ENCODE peak calls at places on chromosome 20, in four cellular contexts. U is left ventricle myocardium inferior; P is naive thymus-derived CD4-positive, alpha-beta T cell; M is IMR-90. W is an unnamed sample.

GRCh38 chr20:13458860-13459451 is 179.8 kb downstream of the TASP1 start:
- DNase-seq in U (no peak), P (no peak), M (peak; percentile 41), W (no peak)

GRCh38 chr20:1272368-1273155 is 6.5 kb downstream of the SNPH start:
- DNase-seq in U (no peak), M (no peak), P (no peak), W (no peak)

GRCh38 chr20:20549699-20550098 is 162.7 kb downstream of the RALGAPA2 start:
- DNase-seq in M (peak; percentile 73), U (no peak), P (no peak), W (no peak)

GRCh38 chr20:52493177-52493711 is 301.7 kb upstream of the ZFP64 start:
- DNase-seq in U (no peak), M (peak; percentile 36), P (no peak), W (no peak)

GRCh38 chr20:478949-479429 is 16.7 kb upstream of the TBC1D20 start:
- DNase-seq in M (peak; percentile 77), U (no peak), P (peak; percentile 71), W (no peak)

GRCh38 chr20:34977365-34978091 is 21.9 kb downstream of the MYH7B start:
- DNase-seq in P (no peak), M (no peak), U (peak; percentile 80), W (no peak)

GRCh38 chr20:6632187-6632586 is 135.3 kb upstream of the BMP2 start:
- DNase-seq in P (no peak), U (peak; percentile 27), M (no peak), W (no peak)

GRCh38 chr20:52896348-52896747 is 75.8 kb upstream of the TSHZ2 start:
- DNase-seq in P (peak; percentile 4), U (no peak), M (no peak), W (no peak)

GRCh38 chr20:14332796-14333345 is 4.5 kb downstream of the FLRT3 start:
- DNase-seq in M (no peak), P (no peak), U (no peak), W (no peak)

GRCh38 chr20:44866703-44867335 is 18.7 kb upstream of the YWHAB start:
- DNase-seq in M (no peak), P (no peak), U (no peak), W (no peak)
- H3K27ac ChIP-seq in M (no peak overlapping the region), P (no peak overlapping the region), U (no peak overlapping the region), W (no peak overlapping the region)

DNA sequence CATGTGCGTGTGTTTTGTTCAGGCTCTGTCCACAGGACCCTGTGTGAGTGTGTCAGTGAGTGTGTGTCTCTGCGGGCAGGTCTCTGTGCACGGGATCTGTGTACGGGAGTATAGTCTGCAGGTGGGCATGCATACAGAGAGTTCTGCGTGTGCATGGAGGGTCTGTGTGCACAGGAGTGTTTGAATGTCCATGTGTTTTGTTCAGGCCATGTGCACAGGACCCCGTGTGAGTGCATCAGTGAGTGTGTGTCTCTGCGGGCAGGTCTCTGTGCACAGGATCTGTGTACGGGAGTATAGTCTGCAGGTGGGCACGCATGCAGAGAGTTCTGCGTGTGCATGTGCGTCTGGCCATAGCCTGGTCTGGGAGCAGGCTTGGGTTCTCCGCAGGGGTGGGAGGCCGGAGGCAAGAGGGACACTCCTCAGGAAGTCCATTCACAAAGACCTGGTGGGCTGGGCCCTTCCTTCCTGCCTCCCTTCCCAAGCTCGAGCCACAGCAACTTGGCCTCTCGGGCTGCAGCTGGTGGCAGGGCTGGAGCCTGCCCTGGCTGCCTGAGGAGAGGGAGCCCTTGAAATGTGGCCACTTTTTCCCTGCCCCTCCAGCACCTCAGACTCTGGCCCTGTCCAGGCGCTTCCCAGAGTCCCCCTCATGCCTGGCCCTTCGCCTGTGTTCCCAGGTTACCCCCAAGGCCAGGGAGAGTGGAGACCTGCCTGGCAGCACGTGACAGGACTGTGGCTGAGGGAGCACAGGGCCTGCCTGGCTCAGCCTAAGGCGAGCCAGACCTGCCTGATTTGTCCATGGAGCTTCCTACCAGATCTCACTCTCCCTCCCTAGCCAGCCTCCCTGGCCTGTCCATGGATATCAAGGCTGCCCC is 6.8 kb downstream of the HSPA12B start:
- DNase-seq in M (no peak), U (peak; percentile 61), P (no peak), W (no peak)
- H3K27ac ChIP-seq in M (no peak overlapping the region), U (peak overlapping the region; percentile 95), P (no peak overlapping the region), W (no peak overlapping the region)

GRCh38 chr20:38840894-38841470 is 35.5 kb downstream of the PPP1R16B start:
- DNase-seq in U (no peak), M (no peak), P (no peak), W (no peak)
- H3K27ac ChIP-seq in U (no peak overlapping the region), M (no peak overlapping the region), P (no peak overlapping the region), W (peak overlapping the region; percentile 82)

GRCh38 chr20:57306747-57307146 is 22.9 kb upstream of the SPO11 start:
- DNase-seq in P (no peak), M (no peak), U (no peak), W (no peak)

GRCh38 chr20:57310821-57311514 is 18.6 kb upstream of the SPO11 start:
- DNase-seq in P (no peak), M (no peak), U (no peak), W (no peak)

GRCh38 chr20:57312138-57312537 is 17.5 kb upstream of the SPO11 start:
- DNase-seq in U (no peak), P (no peak), M (no peak), W (no peak)

GRCh38 chr20:57309544-57310115 is 20.0 kb upstream of the SPO11 start:
- DNase-seq in M (no peak), U (no peak), P (no peak), W (no peak)

GRCh38 chr20:57308451-57309410 is 20.9 kb upstream of the SPO11 start:
- DNase-seq in U (no peak), M (no peak), P (no peak), W (no peak)
- H3K27ac ChIP-seq in U (no peak overlapping the region), M (no peak overlapping the region), P (no peak overlapping the region), W (no peak overlapping the region)

GRCh38 chr20:48761023-48761785 is 66.6 kb downstream of the PREX1 start:
- DNase-seq in U (peak; percentile 39), M (no peak), P (peak; percentile 24), W (peak; percentile 19)
- H3K27ac ChIP-seq in U (peak overlapping the region; percentile 84), M (no peak overlapping the region), P (peak overlapping the region; percentile 57), W (peak overlapping the region; percentile 82)

GRCh38 chr20:41619360-41620115 is 1.4 kb upstream of the CHD6 start:
- DNase-seq in P (no peak), U (no peak), M (peak; percentile 28), W (no peak)
- H3K27ac ChIP-seq in P (peak overlapping the region; percentile 67), U (peak overlapping the region; percentile 93), M (no peak overlapping the region), W (no peak overlapping the region)

GRCh38 chr20:28562510-28562898 is 2695.0 kb upstream of the DEFB115 start:
- DNase-seq in P (no peak), U (no peak), M (peak; percentile 89), W (no peak)
- H3K27ac ChIP-seq in P (no peak overlapping the region), U (no peak overlapping the region), M (peak overlapping the region; percentile 63), W (no peak overlapping the region)

GRCh38 chr20:62666736-62667529 is 24.6 kb downstream of the SLCO4A1 start:
- DNase-seq in U (peak; percentile 50), P (no peak), M (peak; percentile 20), W (no peak)
- H3K27ac ChIP-seq in U (peak overlapping the region; percentile 50), P (no peak overlapping the region), M (no peak overlapping the region), W (no peak overlapping the region)

GRCh38 chr20:19048898-19049889 is 163.2 kb upstream of the SLC24A3 start:
- DNase-seq in U (peak; percentile 38), M (no peak), P (no peak), W (no peak)
- H3K27ac ChIP-seq in U (peak overlapping the region; percentile 74), M (no peak overlapping the region), P (no peak overlapping the region), W (no peak overlapping the region)

GRCh38 chr20:41774291-41774690 is 156.1 kb upstream of the CHD6 start:
- DNase-seq in P (no peak), M (no peak), U (no peak), W (no peak)

GRCh38 chr20:41770427-41770826 is 152.2 kb upstream of the CHD6 start:
- DNase-seq in U (no peak), M (no peak), P (no peak), W (no peak)

GRCh38 chr20:41769650-41770049 is 151.5 kb upstream of the CHD6 start:
- DNase-seq in U (no peak), P (no peak), M (no peak), W (no peak)
- H3K27ac ChIP-seq in U (no peak overlapping the region), P (no peak overlapping the region), M (no peak overlapping the region), W (no peak overlapping the region)

W was measured in effector memory CD4-positive, alpha-beta T cell.